ENCODE peak calls at places on chromosome 19, in nine cellular contexts. One of them, this sample, is unnamed.

GRCh38 chr19:3188627-3189596 is 3.2 kb downstream of the NCLN start:
- DNase-seq in cardiac muscle cell: no peak
- DNase-seq in fibroblast of lung: no peak
- DNase-seq in cardiac fibroblast: no peak
- DNase-seq in RWPE2: no peak
- DNase-seq in coronary artery: no peak
- DNase-seq in B cell: no peak
- DNase-seq in glutamatergic neuron: no peak
- DNase-seq in thoracic aorta: no peak
- DNase-seq in this sample: no peak

GRCh38 chr19:33400856-33401682 is 27.6 kb downstream of the CEBPG start:
- DNase-seq in cardiac muscle cell: no peak
- DNase-seq in fibroblast of lung: no peak
- DNase-seq in cardiac fibroblast: no peak
- DNase-seq in RWPE2: no peak
- DNase-seq in coronary artery: no peak
- DNase-seq in B cell: no peak
- DNase-seq in glutamatergic neuron: peak
- DNase-seq in thoracic aorta: no peak
- DNase-seq in this sample: no peak

GRCh38 chr19:15251749-15252397 is 19.6 kb upstream of the EPHX3 start:
- DNase-seq in cardiac muscle cell: peak
- DNase-seq in fibroblast of lung: peak
- DNase-seq in cardiac fibroblast: peak
- DNase-seq in RWPE2: no peak
- DNase-seq in coronary artery: peak
- DNase-seq in B cell: no peak
- DNase-seq in glutamatergic neuron: peak
- DNase-seq in thoracic aorta: peak
- DNase-seq in this sample: no peak

GRCh38 chr19:21786931-21787330 is 19.6 kb upstream of the ZNF100 start:
- DNase-seq in cardiac muscle cell: no peak
- DNase-seq in fibroblast of lung: no peak
- DNase-seq in cardiac fibroblast: no peak
- DNase-seq in RWPE2: no peak
- DNase-seq in coronary artery: no peak
- DNase-seq in B cell: no peak
- DNase-seq in glutamatergic neuron: no peak
- DNase-seq in thoracic aorta: no peak
- DNase-seq in this sample: no peak

GRCh38 chr19:9856609-9857008 is 21.5 kb downstream of the PIN1 start:
- DNase-seq in cardiac muscle cell: no peak
- DNase-seq in fibroblast of lung: no peak
- DNase-seq in cardiac fibroblast: no peak
- DNase-seq in RWPE2: no peak
- DNase-seq in coronary artery: no peak
- DNase-seq in B cell: no peak
- DNase-seq in glutamatergic neuron: no peak
- DNase-seq in thoracic aorta: no peak
- DNase-seq in this sample: no peak

GRCh38 chr19:58397533-58398037 is 2.1 kb downstream of the RNF225 start:
- DNase-seq in cardiac muscle cell: no peak
- DNase-seq in fibroblast of lung: no peak
- DNase-seq in cardiac fibroblast: no peak
- DNase-seq in RWPE2: peak
- DNase-seq in coronary artery: no peak
- DNase-seq in B cell: no peak
- DNase-seq in glutamatergic neuron: no peak
- DNase-seq in thoracic aorta: no peak
- DNase-seq in this sample: no peak

GRCh38 chr19:7680606-7681335 is at the start of gene TRAPPC5:
- DNase-seq in cardiac muscle cell: peak
- DNase-seq in fibroblast of lung: peak
- DNase-seq in cardiac fibroblast: peak
- DNase-seq in RWPE2: no peak
- DNase-seq in coronary artery: peak
- DNase-seq in B cell: peak
- DNase-seq in glutamatergic neuron: peak
- DNase-seq in thoracic aorta: no peak
- DNase-seq in this sample: peak

GRCh38 chr19:33687761-33688656 is 66.3 kb downstream of the CHST8 start:
- DNase-seq in cardiac muscle cell: no peak
- DNase-seq in fibroblast of lung: no peak
- DNase-seq in cardiac fibroblast: no peak
- DNase-seq in RWPE2: peak
- DNase-seq in coronary artery: no peak
- DNase-seq in B cell: no peak
- DNase-seq in glutamatergic neuron: peak
- DNase-seq in thoracic aorta: no peak
- DNase-seq in this sample: no peak

GRCh38 chr19:16263115-16263839 is 61.3 kb upstream of the KLF2 start:
- DNase-seq in cardiac muscle cell: no peak
- DNase-seq in fibroblast of lung: no peak
- DNase-seq in cardiac fibroblast: no peak
- DNase-seq in RWPE2: no peak
- DNase-seq in coronary artery: no peak
- DNase-seq in B cell: peak
- DNase-seq in glutamatergic neuron: no peak
- DNase-seq in thoracic aorta: no peak
- DNase-seq in this sample: no peak

GRCh38 chr19:16268676-16269319 is 55.8 kb upstream of the KLF2 start:
- DNase-seq in cardiac muscle cell: no peak
- DNase-seq in fibroblast of lung: no peak
- DNase-seq in cardiac fibroblast: no peak
- DNase-seq in RWPE2: peak
- DNase-seq in coronary artery: no peak
- DNase-seq in B cell: no peak
- DNase-seq in glutamatergic neuron: no peak
- DNase-seq in thoracic aorta: no peak
- DNase-seq in this sample: peak

GRCh38 chr19:16265890-16266585 is 58.6 kb upstream of the KLF2 start:
- DNase-seq in cardiac muscle cell: no peak
- DNase-seq in fibroblast of lung: no peak
- DNase-seq in cardiac fibroblast: no peak
- DNase-seq in RWPE2: no peak
- DNase-seq in coronary artery: no peak
- DNase-seq in B cell: no peak
- DNase-seq in glutamatergic neuron: no peak
- DNase-seq in thoracic aorta: no peak
- DNase-seq in this sample: no peak

GRCh38 chr19:16265205-16265604 is 59.4 kb upstream of the KLF2 start:
- DNase-seq in cardiac muscle cell: no peak
- DNase-seq in fibroblast of lung: no peak
- DNase-seq in cardiac fibroblast: no peak
- DNase-seq in RWPE2: no peak
- DNase-seq in coronary artery: no peak
- DNase-seq in B cell: no peak
- DNase-seq in glutamatergic neuron: no peak
- DNase-seq in thoracic aorta: no peak
- DNase-seq in this sample: no peak

GRCh38 chr19:16266586-16266942 is 58.1 kb upstream of the KLF2 start:
- DNase-seq in cardiac muscle cell: no peak
- DNase-seq in fibroblast of lung: no peak
- DNase-seq in cardiac fibroblast: no peak
- DNase-seq in RWPE2: no peak
- DNase-seq in coronary artery: no peak
- DNase-seq in B cell: no peak
- DNase-seq in glutamatergic neuron: no peak
- DNase-seq in thoracic aorta: no peak
- DNase-seq in this sample: peak
- TF ChIP-seq CTCF in cardiac muscle cell: no peak
- TF ChIP-seq CTCF in fibroblast of lung: no peak
- TF ChIP-seq CTCF in cardiac fibroblast: no peak
- TF ChIP-seq CTCF in RWPE2: no peak
- TF ChIP-seq CTCF in coronary artery: no peak
- TF ChIP-seq CTCF in B cell: no peak
- TF ChIP-seq CTCF in glutamatergic neuron: no peak
- TF ChIP-seq CTCF in thoracic aorta: no peak
- TF ChIP-seq CTCF in this sample: no peak

DNA sequence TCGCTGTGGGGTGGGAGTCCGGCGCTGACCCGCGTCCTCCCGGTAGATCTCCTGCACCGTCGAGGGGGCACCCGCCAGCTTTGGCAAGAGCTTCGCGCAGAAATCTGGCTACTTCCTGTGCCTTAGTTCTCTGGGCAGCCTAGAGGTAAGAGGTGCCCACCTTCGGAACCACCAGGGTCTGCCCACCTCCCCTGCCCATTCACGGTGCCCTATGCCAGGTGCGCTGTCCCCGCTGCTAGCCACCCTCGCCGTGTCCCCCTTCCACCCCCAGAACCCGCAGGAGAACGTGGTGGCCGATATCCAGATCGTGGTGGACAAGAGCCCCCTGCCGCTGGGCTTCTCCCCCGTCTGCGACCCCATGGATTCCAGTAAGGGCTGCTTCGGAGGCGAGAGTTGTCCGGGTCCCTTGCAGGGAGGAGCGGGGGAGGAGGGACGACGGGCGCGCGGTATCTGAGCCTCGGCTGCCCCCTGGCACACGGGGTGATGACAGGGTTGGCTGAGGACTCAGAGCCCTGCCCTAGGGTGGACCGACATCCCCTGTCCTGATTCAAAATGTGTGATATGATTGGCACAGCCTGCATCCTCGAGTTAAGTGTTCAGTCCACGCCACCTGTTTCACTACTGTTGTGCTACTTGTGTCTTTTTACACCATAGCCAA is 549 bp downstream of the MVB12A start:
- DNase-seq in cardiac muscle cell: peak
- DNase-seq in fibroblast of lung: peak
- DNase-seq in cardiac fibroblast: no peak
- DNase-seq in RWPE2: no peak
- DNase-seq in coronary artery: no peak
- DNase-seq in B cell: no peak
- DNase-seq in glutamatergic neuron: peak
- DNase-seq in thoracic aorta: no peak
- DNase-seq in this sample: peak
- TF ChIP-seq CTCF in cardiac muscle cell: peak
- TF ChIP-seq CTCF in fibroblast of lung: no peak
- TF ChIP-seq CTCF in cardiac fibroblast: no peak
- TF ChIP-seq CTCF in RWPE2: peak
- TF ChIP-seq CTCF in coronary artery: no peak
- TF ChIP-seq CTCF in B cell: no peak
- TF ChIP-seq CTCF in glutamatergic neuron: no peak
- TF ChIP-seq CTCF in thoracic aorta: no peak
- TF ChIP-seq CTCF in this sample: peak

GRCh38 chr19:38250428-38250820 is 5.8 kb downstream of the PPP1R14A start:
- DNase-seq in cardiac muscle cell: no peak
- DNase-seq in fibroblast of lung: no peak
- DNase-seq in cardiac fibroblast: no peak
- DNase-seq in RWPE2: no peak
- DNase-seq in coronary artery: no peak
- DNase-seq in B cell: no peak
- DNase-seq in glutamatergic neuron: no peak
- DNase-seq in thoracic aorta: no peak
- DNase-seq in this sample: no peak

GRCh38 chr19:38248421-38248820 is 7.8 kb downstream of the PPP1R14A start:
- DNase-seq in cardiac muscle cell: no peak
- DNase-seq in fibroblast of lung: no peak
- DNase-seq in cardiac fibroblast: no peak
- DNase-seq in RWPE2: no peak
- DNase-seq in coronary artery: no peak
- DNase-seq in B cell: no peak
- DNase-seq in glutamatergic neuron: no peak
- DNase-seq in thoracic aorta: no peak
- DNase-seq in this sample: no peak

GRCh38 chr19:38245826-38246498 is 10.2 kb downstream of the PPP1R14A start:
- DNase-seq in cardiac muscle cell: no peak
- DNase-seq in fibroblast of lung: no peak
- DNase-seq in cardiac fibroblast: peak
- DNase-seq in RWPE2: no peak
- DNase-seq in coronary artery: no peak
- DNase-seq in B cell: no peak
- DNase-seq in glutamatergic neuron: no peak
- DNase-seq in thoracic aorta: peak
- DNase-seq in this sample: no peak

GRCh38 chr19:38247734-38248268 is 8.4 kb downstream of the PPP1R14A start:
- DNase-seq in cardiac muscle cell: no peak
- DNase-seq in fibroblast of lung: peak
- DNase-seq in cardiac fibroblast: peak
- DNase-seq in RWPE2: no peak
- DNase-seq in coronary artery: no peak
- DNase-seq in B cell: no peak
- DNase-seq in glutamatergic neuron: no peak
- DNase-seq in thoracic aorta: no peak
- DNase-seq in this sample: no peak

GRCh38 chr19:38247126-38247525 is 9.0 kb downstream of the PPP1R14A start:
- DNase-seq in cardiac muscle cell: no peak
- DNase-seq in fibroblast of lung: no peak
- DNase-seq in cardiac fibroblast: peak
- DNase-seq in RWPE2: no peak
- DNase-seq in coronary artery: no peak
- DNase-seq in B cell: no peak
- DNase-seq in glutamatergic neuron: no peak
- DNase-seq in thoracic aorta: no peak
- DNase-seq in this sample: no peak
- TF ChIP-seq CTCF in cardiac muscle cell: no peak
- TF ChIP-seq CTCF in fibroblast of lung: no peak
- TF ChIP-seq CTCF in cardiac fibroblast: no peak
- TF ChIP-seq CTCF in RWPE2: no peak
- TF ChIP-seq CTCF in coronary artery: no peak
- TF ChIP-seq CTCF in B cell: no peak
- TF ChIP-seq CTCF in glutamatergic neuron: no peak
- TF ChIP-seq CTCF in thoracic aorta: no peak
- TF ChIP-seq CTCF in this sample: no peak

GRCh38 chr19:16441661-16442071 is 30.1 kb downstream of the EPS15L1 start:
- DNase-seq in cardiac muscle cell: peak
- DNase-seq in fibroblast of lung: no peak
- DNase-seq in cardiac fibroblast: no peak
- DNase-seq in RWPE2: no peak
- DNase-seq in coronary artery: no peak
- DNase-seq in B cell: peak
- DNase-seq in glutamatergic neuron: peak
- DNase-seq in thoracic aorta: no peak
- DNase-seq in this sample: peak
- TF ChIP-seq CTCF in cardiac muscle cell: peak
- TF ChIP-seq CTCF in fibroblast of lung: peak
- TF ChIP-seq CTCF in cardiac fibroblast: peak
- TF ChIP-seq CTCF in RWPE2: peak
- TF ChIP-seq CTCF in coronary artery: no peak
- TF ChIP-seq CTCF in B cell: peak
- TF ChIP-seq CTCF in glutamatergic neuron: peak
- TF ChIP-seq CTCF in thoracic aorta: no peak
- TF ChIP-seq CTCF in this sample: peak